ENCODE peak calls at places on chromosomes 2 and 18, in six cellular contexts. H, Q, K, S, C and T are unnamed samples.

GRCh38 chr2:101518470-101519172 is 43.7 kb upstream of the RFX8 start:
- DNase-seq in Q (peak; percentile 11), C (peak; percentile 50), K (peak; percentile 68), H (peak; percentile 56), S (peak; percentile 78), T (peak; percentile 59)

GRCh38 chr2:197613509-197613987 is 61.8 kb downstream of the RFTN2 start:
- DNase-seq in H (no peak), C (peak; percentile 13), Q (no peak), K (peak; percentile 92), S (peak; percentile 99), T (no peak)

GRCh38 chr2:229861431-229861830 is 60.4 kb downstream of the TRIP12 start:
- DNase-seq in S (no peak), H (no peak), K (no peak), C (peak; percentile 22), Q (no peak), T (no peak)

GRCh38 chr2:11305958-11306357 is 38.5 kb downstream of the ROCK2 start:
- DNase-seq in H (no peak), Q (no peak), C (peak; percentile 92), S (no peak), K (peak; percentile 93), T (no peak)

GRCh38 chr2:212863185-212863588 is 288.2 kb downstream of the IKZF2 start:
- DNase-seq in Q (peak; percentile 24), S (peak; percentile 28), K (peak; percentile 38), C (no peak), H (peak; percentile 64), T (peak; percentile 6)

GRCh38 chr2:128536925-128537620 is 218.4 kb upstream of the HS6ST1 start:
- DNase-seq in Q (peak; percentile 70), K (peak; percentile 98), S (peak; percentile 80), H (peak; percentile 74), C (peak; percentile 99), T (no peak)

GRCh38 chr18:63088262-63088661 is 231.3 kb downstream of the BCL2 start:
- DNase-seq in H (peak; percentile 53), S (no peak), C (no peak), K (no peak), Q (peak; percentile 6), T (no peak)

GRCh38 chr2:143030127-143030526 is 99.1 kb upstream of the ARHGAP15 start:
- DNase-seq in H (no peak), C (peak; percentile 46), K (no peak), S (no peak), Q (no peak), T (no peak)

GRCh38 chr2:26609839-26610277 is 31.3 kb downstream of the CIB4 start:
- DNase-seq in H (no peak), Q (no peak), C (no peak), K (no peak), S (no peak), T (no peak)

DNA sequence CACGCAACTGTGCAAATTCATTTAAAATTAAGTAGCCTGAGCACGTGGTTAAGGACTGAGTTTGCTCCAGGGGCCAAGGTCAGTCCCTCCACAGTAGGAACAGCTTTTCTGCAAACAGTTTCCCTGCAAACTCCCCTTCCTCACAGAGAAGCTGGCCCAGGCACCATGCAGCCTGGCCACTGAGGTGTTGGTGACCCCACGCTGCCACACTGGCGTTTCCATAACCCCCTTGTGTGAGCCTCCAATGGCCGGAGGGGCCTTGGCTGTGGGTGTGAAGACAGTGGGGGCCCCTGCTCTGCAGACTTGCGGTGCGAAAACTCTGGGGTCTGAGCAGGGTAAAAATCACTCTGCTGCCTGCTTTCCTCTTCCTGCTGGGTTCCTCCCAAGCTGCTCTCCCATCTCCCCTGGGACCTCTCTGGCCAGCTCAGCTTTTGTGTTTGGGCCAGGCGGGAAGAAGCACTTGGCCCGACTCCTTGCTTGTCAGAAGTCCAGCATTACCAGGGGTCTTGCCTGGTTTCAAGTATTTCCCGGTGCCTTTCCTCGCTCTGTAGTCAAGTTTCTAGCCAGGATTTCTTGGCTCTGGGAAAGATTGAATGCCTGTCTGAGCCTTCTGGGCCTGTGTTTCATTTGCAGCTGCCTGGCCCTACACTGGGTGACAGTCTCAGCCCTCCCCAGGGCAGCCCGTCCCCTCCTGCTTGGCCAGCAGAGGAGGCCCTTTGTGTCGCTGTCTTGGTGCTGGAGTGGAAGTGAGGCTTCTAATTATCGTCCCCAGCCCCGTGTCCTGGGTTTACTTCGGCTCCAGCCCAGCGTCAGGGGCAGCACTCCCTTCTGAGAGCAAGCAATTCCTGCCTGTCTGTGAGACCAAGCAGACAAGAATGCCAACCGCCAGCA is 131.4 kb upstream of the SLC1A4 start:
- DNase-seq in K (peak; percentile 90), C (peak; percentile 60), Q (no peak), S (no peak), H (no peak), T (peak; percentile 47)
- H3K9ac ChIP-seq in K (no peak overlapping the region), C (peak overlapping the region; percentile 13), Q (no peak overlapping the region), S (peak overlapping the region; percentile 17), H (no peak overlapping the region), T (no peak overlapping the region)

GRCh38 chr2:172052000-172052983 is 33.0 kb upstream of the DLX1 start:
- DNase-seq in S (peak; percentile 98), H (no peak), Q (no peak), C (peak; percentile 35), K (peak; percentile 73), T (peak; percentile 28)
- H3K9ac ChIP-seq in S (peak overlapping the region; percentile 33), H (no peak overlapping the region), Q (no peak overlapping the region), C (no peak overlapping the region), K (no peak overlapping the region), T (no peak overlapping the region)

GRCh38 chr2:96906719-96907404 is 37.0 kb upstream of the SEMA4C start:
- DNase-seq in S (no peak), H (peak; percentile 63), Q (peak; percentile 49), K (peak; percentile 56), C (no peak), T (peak; percentile 71)

GRCh38 chr2:96909651-96910050 is 39.8 kb upstream of the SEMA4C start:
- DNase-seq in Q (no peak), S (no peak), K (no peak), C (no peak), H (no peak), T (no peak)

GRCh38 chr2:96903318-96903717 is 33.4 kb upstream of the SEMA4C start:
- DNase-seq in C (no peak), Q (no peak), S (no peak), H (peak; percentile 62), K (no peak), T (peak; percentile 54)

GRCh38 chr2:96903809-96904208 is 33.9 kb upstream of the SEMA4C start:
- DNase-seq in H (no peak), C (no peak), Q (no peak), S (no peak), K (no peak), T (no peak)

DNA sequence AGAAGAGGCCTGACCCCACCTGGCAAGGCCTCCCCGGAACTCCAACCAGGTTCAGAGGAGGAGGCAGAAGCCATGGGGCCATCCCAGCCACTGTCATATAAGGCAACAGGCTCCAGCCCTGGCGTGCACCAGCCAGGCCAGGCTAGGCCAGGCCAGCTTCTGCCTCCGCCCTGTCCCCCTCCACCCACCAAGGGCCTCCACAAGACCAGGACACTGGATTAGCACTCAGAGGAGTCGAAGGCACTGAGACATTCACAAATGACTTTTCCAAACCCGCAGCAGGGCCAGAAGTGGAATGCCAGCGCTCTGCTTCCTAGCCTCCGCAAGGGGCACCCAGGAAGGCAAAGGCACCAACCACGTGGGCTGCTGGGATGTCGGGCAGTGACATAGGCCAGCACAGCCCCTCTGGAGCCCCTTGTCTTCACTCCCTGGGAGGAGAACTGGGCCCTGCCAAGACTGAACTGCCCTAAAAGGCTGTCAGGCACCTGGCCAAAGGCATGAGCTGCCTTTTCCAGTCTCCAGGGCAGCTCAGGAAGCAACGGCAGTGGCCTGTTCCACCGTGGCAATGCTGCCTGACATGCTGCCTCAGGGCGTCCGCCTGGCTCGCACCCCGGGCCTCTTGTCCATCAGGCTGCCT is 37.6 kb upstream of the SEMA4C start:
- DNase-seq in Q (peak; percentile 71), S (no peak), H (peak; percentile 81), K (peak; percentile 71), C (peak; percentile 24), T (peak; percentile 79)
- H3K9ac ChIP-seq in Q (no peak overlapping the region), S (no peak overlapping the region), H (no peak overlapping the region), K (no peak overlapping the region), C (no peak overlapping the region), T (no peak overlapping the region)

GRCh38 chr2:129709956-129710598 is 269.4 kb upstream of the RAB6C start:
- DNase-seq in Q (no peak), H (peak; percentile 31), K (no peak), C (no peak), S (no peak), T (no peak)

GRCh38 chr2:129707800-129708199 is 271.7 kb upstream of the RAB6C start:
- DNase-seq in H (no peak), K (no peak), C (no peak), Q (no peak), S (no peak), T (no peak)

GRCh38 chr2:129710670-129711495 is 268.6 kb upstream of the RAB6C start:
- DNase-seq in Q (no peak), K (no peak), S (no peak), C (no peak), H (no peak), T (no peak)

GRCh38 chr2:129708221-129708967 is 271.1 kb upstream of the RAB6C start:
- DNase-seq in Q (no peak), H (no peak), S (no peak), K (no peak), C (no peak), T (no peak)

DNA sequence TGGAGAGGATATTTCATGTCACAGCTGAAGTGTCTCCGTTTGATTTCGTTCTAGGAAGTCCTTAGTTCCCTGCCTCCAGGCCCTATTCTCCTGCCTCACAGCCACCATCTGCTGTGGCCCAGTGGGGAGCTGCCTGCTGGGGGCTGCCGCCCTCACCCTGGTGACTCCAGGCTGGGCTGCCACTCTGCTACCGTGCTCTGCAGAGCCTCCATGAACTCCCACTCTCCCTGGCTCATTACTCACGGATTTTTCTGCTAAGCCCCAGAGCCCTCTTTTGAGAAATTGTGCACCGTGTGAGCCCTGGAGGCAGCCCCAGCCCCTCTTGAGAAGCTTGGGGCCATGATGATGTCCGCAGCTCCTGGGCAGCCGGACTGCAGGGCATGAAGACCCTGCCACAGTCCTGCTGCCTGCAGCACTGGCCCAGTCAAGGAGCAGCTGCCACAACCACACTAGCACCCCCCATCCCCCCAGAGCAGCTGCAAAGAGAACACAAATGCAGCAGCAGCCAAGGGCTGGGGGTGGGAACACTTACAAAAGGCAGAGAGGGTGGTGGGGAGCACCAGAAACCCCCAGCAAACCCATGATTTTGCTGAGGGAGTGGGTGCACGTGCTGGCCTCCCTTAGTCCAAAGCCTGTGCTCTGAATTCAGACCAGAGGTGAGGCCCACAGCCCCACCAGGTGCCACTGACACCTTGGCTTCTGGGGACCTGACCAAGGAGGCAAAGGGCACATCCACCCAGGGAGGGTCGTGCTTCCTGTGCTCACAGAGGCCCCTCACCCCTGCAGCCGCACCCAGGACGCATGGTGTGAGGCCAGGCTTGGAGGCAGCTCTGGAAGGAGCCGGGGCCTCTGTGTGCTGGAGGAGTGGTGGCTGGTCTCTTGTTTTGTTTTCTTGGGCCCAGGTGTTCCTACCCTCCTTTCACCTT is 270.2 kb upstream of the RAB6C start:
- DNase-seq in H (peak; percentile 26), S (no peak), K (no peak), C (no peak), Q (no peak), T (no peak)
- H3K9ac ChIP-seq in H (no peak overlapping the region), S (no peak overlapping the region), K (no peak overlapping the region), C (no peak overlapping the region), Q (no peak overlapping the region), T (no peak overlapping the region)

GRCh38 chr2:104897515-104898184 is 43.7 kb downstream of the POU3F3 start:
- DNase-seq in S (no peak), H (no peak), C (peak; percentile 25), K (peak; percentile 2), Q (no peak), T (no peak)
- H3K9ac ChIP-seq in S (no peak overlapping the region), H (no peak overlapping the region), C (no peak overlapping the region), K (no peak overlapping the region), Q (no peak overlapping the region), T (no peak overlapping the region)